ENCODE peak calls at places on chromosomes 12 and 14, in ten cellular contexts. Z is GM23338, T is AG09319, G is IMR-90, Y is breast epithelium, C is AG09309, P is K562, J is body of pancreas, X is fibroblast of mammary gland, D is AG04449. S is an unnamed sample.

GRCh38 chr12:112380663-112381420 is 1.4 kb downstream of the HECTD4 start:
- DNase-seq in Z (peak), T (no peak), G (no peak), Y (no peak), C (no peak), P (no peak), J (no peak), X (no peak), D (no peak), S (no peak)

GRCh38 chr14:105863296-105864108 is 337.1 kb downstream of the TMEM121 start:
- DNase-seq in Z (no peak), T (no peak), G (no peak), Y (peak), C (no peak), P (no peak), J (no peak), X (no peak), D (no peak), S (no peak)

GRCh38 chr12:31019561-31020308 is 53.9 kb upstream of the DDX11 start:
- DNase-seq in Z (no peak), T (no peak), G (no peak), Y (no peak), C (no peak), P (no peak), J (no peak), X (no peak), D (no peak), S (no peak)

GRCh38 chr12:56020437-56021189 is at the start of gene IKZF4:
- DNase-seq in Z (peak), T (peak), G (peak), Y (no peak), C (no peak), P (peak), J (peak), X (no peak), D (no peak), S (peak)

GRCh38 chr12:14416658-14417057 is 51.2 kb downstream of the ATF7IP start:
- DNase-seq in Z (peak), T (peak), G (peak), Y (no peak), C (peak), P (no peak), J (peak), X (peak), D (peak), S (peak)

GRCh38 chr12:45914090-45914489 is 76.3 kb downstream of the SCAF11 start:
- DNase-seq in Z (peak), T (peak), G (peak), Y (no peak), C (peak), P (no peak), J (no peak), X (peak), D (peak), S (peak)

GRCh38 chr14:94009767-94010166 is 12.7 kb downstream of the CCDC197 start:
- DNase-seq in Z (no peak), T (no peak), G (peak), Y (no peak), C (no peak), P (no peak), J (no peak), X (peak), D (no peak), S (peak)

GRCh38 chr14:71155743-71156142 is 248.5 kb downstream of the PCNX1 start:
- DNase-seq in Z (no peak), T (no peak), G (no peak), Y (no peak), C (no peak), P (no peak), J (peak), X (no peak), D (no peak), S (peak)

GRCh38 chr14:103578401-103579075 is 15.8 kb downstream of the COA8 start:
- DNase-seq in Z (no peak), T (no peak), G (peak), Y (no peak), C (no peak), P (no peak), J (no peak), X (no peak), D (no peak), S (no peak)

GRCh38 chr12:66065146-66065545 is 65.4 kb downstream of the LLPH start:
- DNase-seq in Z (no peak), T (no peak), G (peak), Y (no peak), C (no peak), P (no peak), J (no peak), X (peak), D (no peak), S (peak)

GRCh38 chr12:93325855-93326254 is 51.9 kb upstream of the NUDT4 start:
- DNase-seq in Z (no peak), T (no peak), G (peak), Y (no peak), C (no peak), P (no peak), J (no peak), X (peak), D (no peak), S (peak)

GRCh38 chr14:103155013-103155412 is 31.8 kb downstream of the TNFAIP2 start:
- DNase-seq in Z (no peak), T (no peak), G (peak), Y (no peak), C (no peak), P (no peak), J (peak), X (peak), D (no peak), S (peak)

GRCh38 chr12:70402597-70402996 is 36.5 kb downstream of the KCNMB4 start:
- DNase-seq in Z (peak), T (no peak), G (no peak), Y (no peak), C (no peak), P (no peak), J (no peak), X (no peak), D (no peak), S (peak)

GRCh38 chr14:68598621-68599447 is 194.0 kb downstream of the ZFP36L1 start:
- DNase-seq in Z (no peak), T (peak), G (peak), Y (no peak), C (peak), P (no peak), J (peak), X (peak), D (no peak), S (no peak)

GRCh38 chr12:64894827-64895475 is 70.5 kb downstream of the TBC1D30 start:
- DNase-seq in Z (no peak), T (no peak), G (peak), Y (no peak), C (no peak), P (no peak), J (no peak), X (peak), D (no peak), S (peak)

GRCh38 chr12:32568241-32568640 is 110.9 kb upstream of the DNM1L start:
- DNase-seq in Z (no peak), T (peak), G (peak), Y (no peak), C (peak), P (no peak), J (no peak), X (peak), D (peak), S (peak)

GRCh38 chr12:84421103-84421502 is 491.5 kb downstream of the SLC6A15 start:
- DNase-seq in Z (no peak), T (no peak), G (no peak), Y (no peak), C (no peak), P (no peak), J (no peak), X (no peak), D (no peak), S (no peak)

GRCh38 chr12:1927751-1928351 is 9.4 kb upstream of the CACNA2D4 start:
- DNase-seq in Z (no peak), T (no peak), G (no peak), Y (no peak), C (no peak), P (no peak), J (no peak), X (no peak), D (no peak), S (peak)

GRCh38 chr12:100356646-100357223 is at the start of gene SLC17A8:
- DNase-seq in Z (peak), T (no peak), G (no peak), Y (no peak), C (no peak), P (no peak), J (peak), X (no peak), D (no peak), S (no peak)

GRCh38 chr12:77065361-77066204 is at the start of gene E2F7:
- DNase-seq in Z (peak), T (peak), G (peak), Y (peak), C (peak), P (peak), J (peak), X (peak), D (no peak), S (peak)

GRCh38 chr12:1776139-1776975 is 44.0 kb upstream of the LRTM2 start:
- DNase-seq in Z (no peak), T (no peak), G (peak), Y (no peak), C (peak), P (no peak), J (no peak), X (peak), D (peak), S (peak)

GRCh38 chr12:541676-542289 is 82.0 kb downstream of the B4GALNT3 start:
- DNase-seq in Z (no peak), T (no peak), G (no peak), Y (no peak), C (no peak), P (no peak), J (no peak), X (no peak), D (no peak), S (no peak)

GRCh38 chr14:105974902-105975301 is 448.5 kb downstream of the TMEM121 start:
- DNase-seq in Z (peak), T (no peak), G (no peak), Y (no peak), C (no peak), P (peak), J (no peak), X (no peak), D (no peak), S (no peak)

GRCh38 chr12:79358716-79359341 is 331.9 kb downstream of the PAWR start:
- DNase-seq in Z (peak), T (no peak), G (no peak), Y (no peak), C (no peak), P (no peak), J (no peak), X (peak), D (no peak), S (peak)

GRCh38 chr12:92574046-92574783 is 128.6 kb upstream of the PLEKHG7 start:
- DNase-seq in Z (peak), T (no peak), G (peak), Y (no peak), C (no peak), P (no peak), J (peak), X (peak), D (no peak), S (peak)

GRCh38 chr14:38948576-38948975 is 154.5 kb downstream of the SEC23A start:
- DNase-seq in Z (no peak), T (no peak), G (no peak), Y (no peak), C (no peak), P (no peak), J (no peak), X (no peak), D (no peak), S (no peak)

GRCh38 chr12:31849090-31849687 is 110.0 kb upstream of the RESF1 start:
- DNase-seq in Z (peak), T (no peak), G (peak), Y (no peak), C (no peak), P (no peak), J (no peak), X (peak), D (no peak), S (no peak)

GRCh38 chr12:127125607-127126259 is 1141.2 kb upstream of the TMEM132C start:
- DNase-seq in Z (no peak), T (peak), G (peak), Y (no peak), C (peak), P (peak), J (no peak), X (peak), D (peak), S (peak)

DNA sequence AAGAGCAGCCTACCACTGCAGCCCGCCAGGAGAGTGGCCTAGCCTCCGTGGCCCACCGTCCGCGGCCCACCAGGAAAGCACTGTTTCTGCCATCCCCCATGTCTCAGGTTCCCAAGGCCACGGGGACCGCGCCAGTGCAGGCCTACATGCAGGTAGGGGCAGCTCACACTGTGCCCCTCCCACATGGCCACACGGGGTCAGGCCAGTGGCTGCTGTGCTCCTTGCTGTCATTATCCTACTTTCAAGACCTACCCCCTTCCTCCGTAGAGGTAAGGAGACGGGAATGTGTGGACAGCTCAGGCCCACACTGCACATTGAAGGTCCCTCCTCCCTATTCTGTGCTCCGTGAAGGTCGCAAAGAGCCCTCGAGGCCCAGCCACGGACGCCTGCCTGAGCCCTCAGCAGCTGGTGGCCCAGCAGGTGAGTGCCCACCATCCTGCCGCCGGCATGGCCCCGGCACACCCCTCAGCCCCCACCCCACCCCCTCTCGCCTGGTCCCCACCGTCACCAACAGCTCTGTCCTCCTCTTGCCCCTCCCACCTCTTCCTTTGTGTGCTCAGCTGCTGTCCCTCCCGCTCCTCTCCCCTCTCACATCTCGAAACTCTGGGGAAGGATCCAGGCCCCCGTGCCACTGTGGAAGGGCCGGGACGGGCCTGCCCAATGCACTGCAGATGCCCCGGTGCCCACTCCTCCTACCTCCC is 10.0 kb downstream of the DDX51 start:
- DNase-seq in Z (peak), T (no peak), G (no peak), Y (no peak), C (no peak), P (no peak), J (no peak), X (no peak), D (no peak), S (no peak)
- TF ChIP-seq CTCF in Z (no peak), T (no peak), G (no peak), Y (no peak), C (no peak), P (peak), J (no peak), X (no peak), D (no peak), S (no peak)

GRCh38 chr12:25794580-25794979 is 163.9 kb upstream of the RASSF8 start:
- DNase-seq in Z (no peak), T (no peak), G (peak), Y (no peak), C (no peak), P (no peak), J (no peak), X (no peak), D (no peak), S (no peak)

GRCh38 chr12:25800101-25800500 is 158.4 kb upstream of the RASSF8 start:
- DNase-seq in Z (no peak), T (no peak), G (peak), Y (no peak), C (no peak), P (no peak), J (no peak), X (no peak), D (no peak), S (no peak)

GRCh38 chr12:25796523-25797000 is 161.9 kb upstream of the RASSF8 start:
- DNase-seq in Z (no peak), T (no peak), G (peak), Y (no peak), C (no peak), P (no peak), J (no peak), X (peak), D (no peak), S (peak)

GRCh38 chr12:25797335-25797863 is 161.1 kb upstream of the RASSF8 start:
- DNase-seq in Z (no peak), T (no peak), G (no peak), Y (no peak), C (no peak), P (no peak), J (no peak), X (no peak), D (no peak), S (no peak)

DNA sequence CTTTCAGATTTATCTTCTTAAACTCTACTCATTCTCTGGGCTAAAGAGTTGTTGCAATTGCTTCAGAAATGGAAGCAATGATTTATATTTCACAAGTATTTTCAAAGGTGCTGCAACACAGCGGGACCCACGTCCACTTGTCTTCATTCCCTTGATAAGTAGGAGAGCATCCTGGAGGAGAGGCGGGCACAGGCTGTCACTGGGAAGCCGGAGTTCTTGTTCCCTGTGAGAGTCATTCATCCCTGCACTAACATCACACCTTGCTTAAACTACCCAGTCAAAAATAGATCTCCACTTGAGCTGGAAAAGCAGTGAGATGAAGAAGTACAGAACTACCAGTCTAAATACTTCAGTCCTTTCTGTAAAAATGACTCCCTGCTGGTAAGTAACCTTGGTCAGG is 160.5 kb upstream of the RASSF8 start:
- DNase-seq in Z (no peak), T (no peak), G (no peak), Y (no peak), C (no peak), P (no peak), J (no peak), X (no peak), D (no peak), S (no peak)
- TF ChIP-seq CTCF in Z (no peak), T (no peak), G (no peak), Y (no peak), C (no peak), P (no peak), J (no peak), X (no peak), D (no peak), S (no peak)

GRCh38 chr12:44708218-44708617 is 167.9 kb downstream of the NELL2 start:
- DNase-seq in Z (no peak), T (no peak), G (no peak), Y (no peak), C (no peak), P (no peak), J (no peak), X (no peak), D (no peak), S (no peak)
- TF ChIP-seq CTCF in Z (no peak), T (no peak), G (no peak), Y (no peak), C (no peak), P (no peak), J (no peak), X (no peak), D (no peak), S (no peak)

DNA sequence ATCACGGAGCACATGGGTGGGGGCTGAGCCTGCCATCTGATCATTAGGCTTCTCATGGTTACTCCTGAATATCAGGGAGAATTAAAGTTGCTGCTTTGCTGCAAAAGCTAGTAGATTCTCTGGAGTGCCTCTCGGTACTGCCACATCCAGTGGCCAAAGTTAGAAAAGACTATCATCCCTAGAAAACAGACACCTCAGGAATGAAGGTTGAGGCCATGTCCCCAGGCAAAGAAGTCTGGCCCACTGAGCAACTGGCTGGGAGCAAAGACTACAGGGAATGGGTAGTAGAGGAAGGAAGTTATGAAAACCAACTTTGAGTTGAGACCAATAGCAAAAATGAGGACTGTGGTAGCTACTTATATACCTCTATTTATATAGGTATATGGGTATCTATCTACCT is 258.7 kb downstream of the EFCAB11 start:
- DNase-seq in Z (no peak), T (no peak), G (no peak), Y (no peak), C (no peak), P (no peak), J (no peak), X (no peak), D (no peak), S (no peak)
- TF ChIP-seq CTCF in Z (no peak), T (no peak), G (no peak), Y (no peak), C (no peak), P (no peak), J (no peak), X (no peak), D (no peak), S (no peak)

DNA sequence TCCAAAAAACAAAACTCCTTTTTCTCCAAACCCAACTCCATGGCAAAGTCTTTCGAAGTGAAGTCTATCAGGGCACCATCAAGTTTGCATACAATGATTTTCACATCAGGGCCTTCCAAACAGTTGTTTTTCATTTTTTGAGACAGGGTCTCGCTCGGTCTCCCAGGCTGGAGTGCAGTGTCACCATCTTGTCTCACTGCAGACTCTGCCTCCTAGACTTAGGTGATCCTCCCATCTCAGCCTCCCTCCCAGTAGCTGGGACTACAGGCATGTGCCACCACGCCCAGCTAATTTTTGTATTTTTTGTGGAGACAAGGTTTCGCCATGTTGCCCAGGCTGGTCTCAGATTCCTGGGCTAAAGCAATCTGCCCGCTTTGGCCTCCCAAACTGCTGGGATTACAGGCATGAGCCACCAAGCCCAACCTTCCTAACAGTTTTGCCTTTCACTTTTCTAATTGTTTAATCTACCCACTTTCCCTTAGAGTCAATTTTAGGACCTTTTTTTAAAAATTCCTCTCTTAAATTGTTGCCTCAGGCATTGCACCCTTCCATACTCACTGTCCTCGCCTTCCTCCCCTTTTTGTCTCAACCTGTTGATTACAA is 11.6 kb downstream of the ZFHX2 start:
- DNase-seq in Z (no peak), T (no peak), G (no peak), Y (no peak), C (no peak), P (no peak), J (no peak), X (no peak), D (no peak), S (no peak)
- TF ChIP-seq CTCF in Z (peak), T (no peak), G (no peak), Y (no peak), C (no peak), P (no peak), J (no peak), X (no peak), D (no peak), S (no peak)

GRCh38 chr12:120362516-120363273 is 6.3 kb downstream of the MSI1 start:
- DNase-seq in Z (no peak), T (no peak), G (no peak), Y (no peak), C (no peak), P (no peak), J (no peak), X (no peak), D (no peak), S (no peak)

GRCh38 chr12:120361506-120362208 is 7.3 kb downstream of the MSI1 start:
- DNase-seq in Z (peak), T (peak), G (peak), Y (no peak), C (no peak), P (peak), J (peak), X (peak), D (no peak), S (peak)

GRCh38 chr12:120364487-120364886 is 4.5 kb downstream of the MSI1 start:
- DNase-seq in Z (no peak), T (no peak), G (no peak), Y (no peak), C (no peak), P (no peak), J (no peak), X (no peak), D (no peak), S (no peak)

GRCh38 chr12:120365675-120366340 is 3.2 kb downstream of the MSI1 start:
- DNase-seq in Z (no peak), T (no peak), G (no peak), Y (no peak), C (no peak), P (no peak), J (peak), X (no peak), D (no peak), S (no peak)

GRCh38 chr12:120363274-120363855 is 5.6 kb downstream of the MSI1 start:
- DNase-seq in Z (peak), T (no peak), G (no peak), Y (no peak), C (no peak), P (no peak), J (no peak), X (no peak), D (no peak), S (no peak)
- TF ChIP-seq CTCF in Z (no peak), T (no peak), G (no peak), Y (no peak), C (no peak), P (no peak), J (no peak), X (no peak), D (no peak), S (no peak)

S was measured in AG10803.